ENCODE peak calls at places on chromosomes 2 and 18, in four cellular contexts. R, H, Q and U are unnamed samples.

GRCh38 chr2:72142743-72143440 is 4.8 kb downstream of the CYP26B1 start:
- DNase-seq in H (no peak), Q (peak), R (no peak), U (no peak)

GRCh38 chr2:71615769-71616730 is 162.7 kb downstream of the DYSF start:
- DNase-seq in R (no peak), H (no peak), Q (no peak), U (no peak)

GRCh38 chr2:128498589-128498988 is 179.9 kb upstream of the HS6ST1 start:
- DNase-seq in R (no peak), H (no peak), Q (no peak), U (no peak)

GRCh38 chr2:77910136-77910535 is 388.0 kb upstream of the LRRTM4 start:
- DNase-seq in R (no peak), Q (no peak), H (no peak), U (no peak)

GRCh38 chr18:6248017-6248416 is 166.7 kb downstream of the L3MBTL4 start:
- DNase-seq in Q (no peak), R (no peak), H (no peak), U (no peak)

GRCh38 chr2:216006164-216006663 is 7.1 kb downstream of the MREG start:
- DNase-seq in H (no peak), Q (no peak), R (no peak), U (no peak)

GRCh38 chr2:141384676-141385075 is 746.1 kb downstream of the LRP1B start:
- DNase-seq in Q (no peak), R (no peak), H (no peak), U (no peak)

GRCh38 chr18:9575558-9575957 is 38.8 kb downstream of the PPP4R1 start:
- DNase-seq in H (peak), Q (peak), R (peak), U (no peak)

GRCh38 chr18:13641551-13642439 is 84.6 kb downstream of the FAM210A start:
- DNase-seq in H (no peak), R (no peak), Q (no peak), U (no peak)

GRCh38 chr2:227864161-227864756 is 7.2 kb upstream of the DAW1 start:
- DNase-seq in R (peak), H (no peak), Q (no peak), U (no peak)

GRCh38 chr2:231573096-231573495 is 19.6 kb upstream of the TEX44 start:
- DNase-seq in Q (no peak), H (no peak), R (no peak), U (no peak)

GRCh38 chr2:196336715-196337617 is 165.6 kb upstream of the STK17B start:
- DNase-seq in H (peak), Q (peak), R (no peak), U (peak)

GRCh38 chr2:180652794-180653193 is 327.6 kb upstream of the UBE2E3 start:
- DNase-seq in R (no peak), H (no peak), Q (no peak), U (no peak)

GRCh38 chr2:157250836-157251235 is 6.7 kb upstream of the GALNT5 start:
- DNase-seq in R (no peak), Q (no peak), H (no peak), U (no peak)

GRCh38 chr2:229342376-229342775 is 71.3 kb upstream of the PID1 start:
- DNase-seq in H (no peak), R (no peak), Q (no peak), U (no peak)

GRCh38 chr2:233761040-233761769 is 1.1 kb downstream of the UGT1A1 start:
- DNase-seq in Q (no peak), H (no peak), R (no peak), U (no peak)

GRCh38 chr2:29360016-29360784 is 245.0 kb downstream of the CLIP4 start:
- DNase-seq in Q (no peak), R (no peak), H (no peak), U (no peak)

GRCh38 chr2:106193491-106193976 is 567 bp downstream of the UXS1 start:
- DNase-seq in R (no peak), H (peak), Q (peak), U (peak)

GRCh38 chr2:218257390-218257981 is 3.3 kb upstream of the GPBAR1 start:
- DNase-seq in H (no peak), Q (no peak), R (no peak), U (peak)

GRCh38 chr18:35458677-35459441 is 38.9 kb downstream of the INO80C start:
- DNase-seq in H (no peak), Q (no peak), R (no peak), U (no peak)

GRCh38 chr2:137208361-137208973 is 443.1 kb downstream of the THSD7B start:
- DNase-seq in R (no peak), H (no peak), Q (no peak), U (no peak)

GRCh38 chr2:68218343-68218901 is 33.9 kb downstream of the PPP3R1 start:
- DNase-seq in H (no peak), Q (no peak), R (no peak), U (no peak)

GRCh38 chr2:143802242-143802641 is 673.0 kb downstream of the ARHGAP15 start:
- DNase-seq in Q (no peak), R (no peak), H (no peak), U (no peak)